ENCODE peak calls at places on chromosomes 4 and X, in seven cellular contexts. O is effector memory CD4-positive, alpha-beta T cell; U is C1 segment of cervical spinal cord; B is AG08395; M is HS-5; T is activated naive CD4-positive, alpha-beta T cell treated with anti-CD3 and anti-CD28 coated beads for 36 hours; D is CD4-positive, alpha-beta T cell. K is an unnamed sample.

GRCh38 chr4:74114234-74114633 is 15.2 kb upstream of the CXCL2 start:
- DNase-seq in O (no peak), U (no peak), B (peak), M (no peak), T (no peak), D (no peak), K (no peak)

GRCh38 chrX:7108995-7109634 is 38.4 kb upstream of the STS start:
- DNase-seq in O (no peak), U (no peak), B (peak), M (no peak), T (no peak), D (no peak), K (no peak)

GRCh38 chr4:25905371-25905770 is 8.6 kb upstream of the SMIM20 start:
- DNase-seq in O (no peak), U (no peak), B (no peak), M (no peak), T (no peak), D (no peak), K (no peak)

GRCh38 chr4:153750197-153750817 is 9.5 kb downstream of the RNF175 start:
- DNase-seq in O (no peak), U (peak), B (peak), M (peak), T (peak), D (peak), K (peak)

GRCh38 chrX:85309717-85310116 is 65.9 kb downstream of the ZNF711 start:
- DNase-seq in O (no peak), U (no peak), B (no peak), M (no peak), T (no peak), D (no peak), K (no peak)

GRCh38 chr4:12968345-12968744 is 515.8 kb downstream of the RAB28 start:
- DNase-seq in O (no peak), U (no peak), B (no peak), M (no peak), T (no peak), D (no peak), K (no peak)

GRCh38 chr4:5638976-5639375 is 69.4 kb downstream of the EVC2 start:
- DNase-seq in O (no peak), U (no peak), B (peak), M (peak), T (no peak), D (no peak), K (no peak)

GRCh38 chr4:24984602-24985532 is 45.9 kb downstream of the LGI2 start:
- DNase-seq in O (no peak), U (no peak), B (no peak), M (no peak), T (no peak), D (no peak), K (no peak)

GRCh38 chr4:38034986-38035882 is 75.0 kb downstream of the PTTG2 start:
- DNase-seq in O (no peak), U (no peak), B (peak), M (peak), T (peak), D (no peak), K (peak)

GRCh38 chr4:186948361-186949291 is 225.0 kb upstream of the FAT1 start:
- DNase-seq in O (no peak), U (no peak), B (peak), M (no peak), T (no peak), D (no peak), K (no peak)

GRCh38 chrX:16496175-16496574 is 153.8 kb upstream of the S100G start:
- DNase-seq in O (no peak), U (no peak), B (no peak), M (no peak), T (no peak), D (no peak), K (no peak)

GRCh38 chr4:86032476-86033022 is 327.3 kb downstream of the MAPK10 start:
- DNase-seq in O (no peak), U (peak), B (peak), M (peak), T (no peak), D (no peak), K (no peak)

GRCh38 chr4:160836431-160836830 is 1327.4 kb downstream of the FSTL5 start:
- DNase-seq in O (no peak), U (no peak), B (no peak), M (no peak), T (no peak), D (no peak), K (no peak)

GRCh38 chr4:85701881-85702321 is 227.0 kb downstream of the ARHGAP24 start:
- DNase-seq in O (no peak), U (no peak), B (no peak), M (no peak), T (no peak), D (no peak), K (no peak)

GRCh38 chrX:56994375-56995270 is 718 bp downstream of the SPIN3 start:
- DNase-seq in O (no peak), U (no peak), B (no peak), M (no peak), T (no peak), D (no peak), K (no peak)

GRCh38 chr4:152352215-152352614 is 183.7 kb downstream of the FBXW7 start:
- DNase-seq in O (no peak), U (no peak), B (no peak), M (no peak), T (no peak), D (no peak), K (no peak)

GRCh38 chr4:152342293-152342692 is 193.6 kb downstream of the FBXW7 start:
- DNase-seq in O (no peak), U (no peak), B (peak), M (no peak), T (no peak), D (no peak), K (no peak)

GRCh38 chr4:78038704-78039103 is 18.4 kb upstream of the FRAS1 start:
- DNase-seq in O (no peak), U (no peak), B (no peak), M (no peak), T (no peak), D (no peak), K (no peak)

GRCh38 chr4:66373268-66373667 is 703.0 kb upstream of the EPHA5 start:
- DNase-seq in O (no peak), U (no peak), B (no peak), M (no peak), T (no peak), D (no peak), K (no peak)

GRCh38 chr4:97845758-97846157 is 297.5 kb downstream of the STPG2 start:
- DNase-seq in O (no peak), U (no peak), B (no peak), M (no peak), T (no peak), D (no peak), K (no peak)

GRCh38 chr4:123956204-123956603 is 559.6 kb downstream of the SPRY1 start:
- DNase-seq in O (no peak), U (no peak), B (no peak), M (no peak), T (no peak), D (no peak), K (no peak)

GRCh38 chrX:102958794-102959193 is 21.7 kb downstream of the RAB40AL start:
- DNase-seq in O (no peak), U (no peak), B (no peak), M (no peak), T (no peak), D (no peak), K (peak)

GRCh38 chrX:123878177-123878576 is 18.3 kb downstream of the XIAP start:
- DNase-seq in O (no peak), U (no peak), B (no peak), M (no peak), T (no peak), D (no peak), K (no peak)

GRCh38 chrX:69203367-69204037 is 38.2 kb upstream of the PJA1 start:
- DNase-seq in O (no peak), U (no peak), B (no peak), M (no peak), T (no peak), D (no peak), K (no peak)

GRCh38 chr4:2850966-2851782 is 7.5 kb downstream of the ADD1 start:
- DNase-seq in O (no peak), U (no peak), B (no peak), M (no peak), T (no peak), D (no peak), K (no peak)

GRCh38 chr4:175470141-175470540 is 341.9 kb downstream of the GPM6A start:
- DNase-seq in O (no peak), U (no peak), B (no peak), M (peak), T (no peak), D (no peak), K (no peak)

GRCh38 chr4:185275501-185275900 is 66.1 kb downstream of the SNX25 start:
- DNase-seq in O (no peak), U (no peak), B (peak), M (no peak), T (no peak), D (no peak), K (no peak)

GRCh38 chrX:107389726-107390125 is 59.7 kb upstream of the FRMPD3 start:
- DNase-seq in O (no peak), U (no peak), B (no peak), M (no peak), T (no peak), D (no peak), K (no peak)

GRCh38 chr4:119162174-119162573 is 26.5 kb downstream of the MYOZ2 start:
- DNase-seq in O (no peak), U (no peak), B (no peak), M (no peak), T (no peak), D (no peak), K (no peak)

GRCh38 chr4:184544711-184545409 is 70.5 kb upstream of the IRF2 start:
- DNase-seq in O (no peak), U (no peak), B (no peak), M (no peak), T (no peak), D (no peak), K (no peak)